ENCODE peak calls at places on chromosomes 16 and 17, in six cellular contexts. One of them, this sample, is unnamed.

GRCh38 chr17:45578516-45579455 is 88.3 kb upstream of the PLEKHM1 start:
- DNase-seq in NB4: peak; percentile 25
- DNase-seq in mesothelial cell of epicardium: no peak
- DNase-seq in CD8-positive, alpha-beta T cell: no peak
- DNase-seq in mucosa of descending colon: no peak
- DNase-seq in right atrium auricular region: no peak
- DNase-seq in this sample: no peak

GRCh38 chr17:63932008-63932561 is at the start of gene CD79B:
- DNase-seq in right atrium auricular region: no peak
- DNase-seq in NB4: peak; percentile 80
- DNase-seq in mucosa of descending colon: peak; percentile 81
- DNase-seq in mesothelial cell of epicardium: no peak
- DNase-seq in CD8-positive, alpha-beta T cell: peak; percentile 31
- DNase-seq in this sample: peak; percentile 90

GRCh38 chr16:11542069-11542775 is 44.5 kb downstream of the LITAF start:
- DNase-seq in mucosa of descending colon: no peak
- DNase-seq in NB4: no peak
- DNase-seq in CD8-positive, alpha-beta T cell: no peak
- DNase-seq in right atrium auricular region: no peak
- DNase-seq in mesothelial cell of epicardium: no peak
- DNase-seq in this sample: no peak

GRCh38 chr16:566475-567361 is at the start of gene NHLRC4:
- DNase-seq in CD8-positive, alpha-beta T cell: no peak
- DNase-seq in mesothelial cell of epicardium: no peak
- DNase-seq in right atrium auricular region: peak; percentile 83
- DNase-seq in mucosa of descending colon: peak; percentile 81
- DNase-seq in NB4: peak; percentile 87
- DNase-seq in this sample: peak; percentile 40

GRCh38 chr17:32569171-32570080 is 82.6 kb downstream of the CDK5R1 start:
- DNase-seq in right atrium auricular region: no peak
- DNase-seq in NB4: no peak
- DNase-seq in mucosa of descending colon: no peak
- DNase-seq in CD8-positive, alpha-beta T cell: no peak
- DNase-seq in mesothelial cell of epicardium: no peak
- DNase-seq in this sample: no peak

GRCh38 chr17:72988451-72988850 is 104.0 kb downstream of the SLC39A11 start:
- DNase-seq in right atrium auricular region: no peak
- DNase-seq in mesothelial cell of epicardium: no peak
- DNase-seq in mucosa of descending colon: no peak
- DNase-seq in NB4: no peak
- DNase-seq in CD8-positive, alpha-beta T cell: no peak
- DNase-seq in this sample: no peak

GRCh38 chr17:38464251-38464722 is 36.0 kb downstream of the ARHGAP23 start:
- DNase-seq in mucosa of descending colon: no peak
- DNase-seq in CD8-positive, alpha-beta T cell: no peak
- DNase-seq in mesothelial cell of epicardium: no peak
- DNase-seq in right atrium auricular region: no peak
- DNase-seq in NB4: no peak
- DNase-seq in this sample: no peak

GRCh38 chr16:48392407-48392806 is 7.2 kb upstream of the SIAH1 start:
- DNase-seq in CD8-positive, alpha-beta T cell: no peak
- DNase-seq in mesothelial cell of epicardium: no peak
- DNase-seq in NB4: no peak
- DNase-seq in mucosa of descending colon: no peak
- DNase-seq in right atrium auricular region: no peak
- DNase-seq in this sample: no peak

GRCh38 chr16:57720142-57720575 is 15.4 kb upstream of the KATNB1 start:
- DNase-seq in CD8-positive, alpha-beta T cell: peak; percentile 41
- DNase-seq in NB4: peak; percentile 85
- DNase-seq in right atrium auricular region: no peak
- DNase-seq in mucosa of descending colon: no peak
- DNase-seq in mesothelial cell of epicardium: no peak
- DNase-seq in this sample: no peak

GRCh38 chr17:59791603-59792457 is 84.4 kb downstream of the VMP1 start:
- DNase-seq in mesothelial cell of epicardium: no peak
- DNase-seq in right atrium auricular region: no peak
- DNase-seq in CD8-positive, alpha-beta T cell: no peak
- DNase-seq in mucosa of descending colon: no peak
- DNase-seq in NB4: no peak
- DNase-seq in this sample: no peak

GRCh38 chr16:54526087-54526486 is 239.5 kb upstream of the IRX3 start:
- DNase-seq in mesothelial cell of epicardium: no peak
- DNase-seq in mucosa of descending colon: no peak
- DNase-seq in CD8-positive, alpha-beta T cell: no peak
- DNase-seq in NB4: no peak
- DNase-seq in right atrium auricular region: no peak
- DNase-seq in this sample: no peak

GRCh38 chr16:69618721-69619120 is 53.0 kb downstream of the NFAT5 start:
- DNase-seq in mesothelial cell of epicardium: no peak
- DNase-seq in NB4: no peak
- DNase-seq in CD8-positive, alpha-beta T cell: no peak
- DNase-seq in right atrium auricular region: no peak
- DNase-seq in mucosa of descending colon: no peak
- DNase-seq in this sample: no peak

GRCh38 chr17:5194346-5194745 is 2.7 kb upstream of the ZNF594 start:
- DNase-seq in NB4: no peak
- DNase-seq in mucosa of descending colon: no peak
- DNase-seq in CD8-positive, alpha-beta T cell: no peak
- DNase-seq in right atrium auricular region: no peak
- DNase-seq in mesothelial cell of epicardium: no peak
- DNase-seq in this sample: no peak

GRCh38 chr16:528111-529011 is 849 bp downstream of the CAPN15 start:
- DNase-seq in mucosa of descending colon: peak; percentile 80
- DNase-seq in CD8-positive, alpha-beta T cell: no peak
- DNase-seq in right atrium auricular region: peak; percentile 67
- DNase-seq in NB4: peak; percentile 86
- DNase-seq in mesothelial cell of epicardium: peak; percentile 53
- DNase-seq in this sample: peak; percentile 35

GRCh38 chr17:80981062-80981902 is 10.4 kb upstream of the CHMP6 start:
- DNase-seq in right atrium auricular region: no peak
- DNase-seq in mesothelial cell of epicardium: peak; percentile 75
- DNase-seq in CD8-positive, alpha-beta T cell: no peak
- DNase-seq in mucosa of descending colon: peak; percentile 45
- DNase-seq in NB4: no peak
- DNase-seq in this sample: peak; percentile 61

GRCh38 chr16:57999366-57999970 is 1.0 kb downstream of the ZNF319 start:
- DNase-seq in mesothelial cell of epicardium: no peak
- DNase-seq in NB4: peak; percentile 82
- DNase-seq in mucosa of descending colon: no peak
- DNase-seq in CD8-positive, alpha-beta T cell: peak; percentile 41
- DNase-seq in right atrium auricular region: no peak
- DNase-seq in this sample: no peak

GRCh38 chr17:7834554-7834890 is 505 bp downstream of the KDM6B start:
- DNase-seq in CD8-positive, alpha-beta T cell: peak; percentile 72
- DNase-seq in mucosa of descending colon: peak; percentile 90
- DNase-seq in right atrium auricular region: no peak
- DNase-seq in NB4: no peak
- DNase-seq in mesothelial cell of epicardium: no peak
- DNase-seq in this sample: no peak

GRCh38 chr17:7833795-7834553 is at the start of gene KDM6B:
- DNase-seq in CD8-positive, alpha-beta T cell: peak; percentile 90
- DNase-seq in NB4: peak; percentile 85
- DNase-seq in mesothelial cell of epicardium: peak; percentile 90
- DNase-seq in right atrium auricular region: peak; percentile 96
- DNase-seq in mucosa of descending colon: peak; percentile 97
- DNase-seq in this sample: peak; percentile 88

GRCh38 chr17:7835818-7836595 is 2.0 kb downstream of the KDM6B start:
- DNase-seq in NB4: peak; percentile 64
- DNase-seq in mesothelial cell of epicardium: peak; percentile 68
- DNase-seq in CD8-positive, alpha-beta T cell: peak; percentile 62
- DNase-seq in right atrium auricular region: no peak
- DNase-seq in mucosa of descending colon: peak; percentile 86
- DNase-seq in this sample: no peak

GRCh38 chr17:7836596-7837374 is 2.8 kb downstream of the KDM6B start:
- DNase-seq in CD8-positive, alpha-beta T cell: peak; percentile 70
- DNase-seq in mesothelial cell of epicardium: peak; percentile 77
- DNase-seq in right atrium auricular region: peak; percentile 95
- DNase-seq in NB4: peak; percentile 85
- DNase-seq in mucosa of descending colon: peak; percentile 96
- DNase-seq in this sample: no peak

DNA sequence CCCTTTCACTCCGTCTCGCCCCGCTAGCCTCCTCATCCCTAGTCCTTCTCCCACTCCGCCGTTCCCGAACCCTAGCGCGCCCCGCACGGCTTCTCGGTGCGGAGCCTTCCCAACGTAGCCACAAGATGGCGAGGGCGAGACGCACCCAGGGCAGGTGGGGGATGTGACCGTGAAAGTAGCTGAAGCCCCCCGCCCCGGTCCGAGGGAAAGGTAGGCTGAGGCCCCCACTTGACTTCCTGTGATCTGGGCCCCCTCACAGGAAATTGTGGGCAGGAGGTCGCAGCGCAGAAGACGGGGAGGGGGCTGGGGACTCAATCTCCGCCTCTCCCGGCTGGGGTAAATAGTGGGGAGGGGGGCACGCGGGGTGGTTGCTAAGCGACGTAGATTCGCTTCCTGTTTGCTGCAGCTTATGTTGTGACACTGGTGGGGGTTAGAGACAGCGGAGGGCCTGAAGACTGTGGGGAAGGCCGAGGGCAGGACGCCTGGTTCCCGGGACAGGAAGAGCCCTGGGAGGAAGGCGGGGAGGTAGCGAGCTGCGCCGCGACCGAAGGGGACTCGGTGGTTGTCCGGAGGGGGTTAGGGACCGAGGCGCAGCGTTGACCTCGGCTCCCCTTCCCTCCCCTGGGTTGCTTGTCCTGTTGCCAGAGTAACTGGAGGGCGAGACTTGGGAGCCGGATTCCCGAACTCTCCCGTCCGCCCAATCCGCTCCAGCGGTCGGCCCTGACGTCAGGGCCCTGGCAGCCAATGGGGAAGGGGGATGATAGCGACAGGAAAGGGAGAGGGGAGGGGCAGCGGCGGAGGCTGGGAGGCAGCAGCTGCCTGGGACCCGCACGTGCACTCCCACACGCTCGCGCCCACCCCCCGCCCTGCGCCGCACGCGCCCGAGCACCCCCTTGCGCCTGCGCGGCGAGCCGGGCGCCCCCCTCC is 1.1 kb downstream of the KDM6B start:
- DNase-seq in right atrium auricular region: peak; percentile 98
- DNase-seq in mucosa of descending colon: peak; percentile 98
- DNase-seq in NB4: peak; percentile 96
- DNase-seq in CD8-positive, alpha-beta T cell: peak; percentile 96
- DNase-seq in mesothelial cell of epicardium: peak; percentile 91
- DNase-seq in this sample: peak; percentile 79
- TF ChIP-seq CTCF in right atrium auricular region: peak; percentile 95
- TF ChIP-seq CTCF in mucosa of descending colon: peak; percentile 84
- TF ChIP-seq CTCF in NB4: peak; percentile 47
- TF ChIP-seq CTCF in CD8-positive, alpha-beta T cell: peak; percentile 69
- TF ChIP-seq CTCF in mesothelial cell of epicardium: peak; percentile 68
- TF ChIP-seq CTCF in this sample: no peak

GRCh38 chr16:50472472-50472871 is 75.7 kb upstream of the NKD1 start:
- DNase-seq in right atrium auricular region: no peak
- DNase-seq in CD8-positive, alpha-beta T cell: no peak
- DNase-seq in NB4: no peak
- DNase-seq in mesothelial cell of epicardium: no peak
- DNase-seq in mucosa of descending colon: no peak
- DNase-seq in this sample: no peak

GRCh38 chr16:50470687-50471086 is 77.5 kb upstream of the NKD1 start:
- DNase-seq in right atrium auricular region: no peak
- DNase-seq in NB4: no peak
- DNase-seq in mesothelial cell of epicardium: no peak
- DNase-seq in mucosa of descending colon: no peak
- DNase-seq in CD8-positive, alpha-beta T cell: no peak
- DNase-seq in this sample: no peak

GRCh38 chr16:50475170-50475569 is 73.0 kb upstream of the NKD1 start:
- DNase-seq in right atrium auricular region: no peak
- DNase-seq in CD8-positive, alpha-beta T cell: no peak
- DNase-seq in NB4: no peak
- DNase-seq in mucosa of descending colon: no peak
- DNase-seq in mesothelial cell of epicardium: no peak
- DNase-seq in this sample: no peak

GRCh38 chr16:50474138-50474537 is 74.1 kb upstream of the NKD1 start:
- DNase-seq in CD8-positive, alpha-beta T cell: no peak
- DNase-seq in right atrium auricular region: no peak
- DNase-seq in mucosa of descending colon: no peak
- DNase-seq in mesothelial cell of epicardium: no peak
- DNase-seq in NB4: no peak
- DNase-seq in this sample: no peak

DNA sequence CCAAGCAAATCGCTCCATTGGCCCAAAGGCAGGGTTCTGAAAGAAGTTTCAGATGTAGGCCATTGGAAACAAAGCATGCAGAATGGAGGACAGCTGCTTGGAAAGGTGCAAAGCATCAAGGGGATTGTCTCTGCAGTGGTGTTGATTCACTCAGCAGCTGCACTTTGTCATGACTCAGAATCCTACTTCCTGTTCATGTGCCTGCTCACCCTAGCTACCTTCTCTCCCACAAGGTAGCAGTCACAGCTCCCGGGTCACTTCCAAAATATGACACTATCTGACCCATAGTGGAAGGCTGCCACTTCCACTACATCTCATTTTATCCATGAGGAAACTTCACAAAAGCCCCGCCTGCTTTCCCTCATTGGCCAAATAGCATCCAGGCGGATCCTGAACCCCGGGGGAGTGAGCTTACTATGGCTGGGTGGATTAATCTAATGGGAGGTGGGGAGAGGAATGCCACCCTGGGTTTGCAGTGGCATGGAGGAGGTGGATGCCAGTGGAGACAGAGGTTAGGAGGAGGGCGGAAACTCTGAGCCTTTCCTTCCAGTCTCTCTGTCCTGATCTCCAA is 74.7 kb upstream of the NKD1 start:
- DNase-seq in CD8-positive, alpha-beta T cell: no peak
- DNase-seq in NB4: peak; percentile 59
- DNase-seq in mucosa of descending colon: no peak
- DNase-seq in right atrium auricular region: no peak
- DNase-seq in mesothelial cell of epicardium: no peak
- DNase-seq in this sample: no peak
- TF ChIP-seq CTCF in CD8-positive, alpha-beta T cell: no peak
- TF ChIP-seq CTCF in NB4: no peak
- TF ChIP-seq CTCF in mucosa of descending colon: no peak
- TF ChIP-seq CTCF in right atrium auricular region: no peak
- TF ChIP-seq CTCF in mesothelial cell of epicardium: no peak
- TF ChIP-seq CTCF in this sample: no peak

GRCh38 chr17:75849724-75850123 is 5.4 kb downstream of the WBP2 start:
- DNase-seq in CD8-positive, alpha-beta T cell: no peak
- DNase-seq in mucosa of descending colon: no peak
- DNase-seq in right atrium auricular region: no peak
- DNase-seq in NB4: no peak
- DNase-seq in mesothelial cell of epicardium: no peak
- DNase-seq in this sample: no peak
- TF ChIP-seq CTCF in CD8-positive, alpha-beta T cell: no peak
- TF ChIP-seq CTCF in mucosa of descending colon: no peak
- TF ChIP-seq CTCF in right atrium auricular region: no peak
- TF ChIP-seq CTCF in NB4: no peak
- TF ChIP-seq CTCF in mesothelial cell of epicardium: no peak
- TF ChIP-seq CTCF in this sample: no peak

GRCh38 chr17:44069974-44070454 is 521 bp upstream of the G6PC3 start:
- DNase-seq in mesothelial cell of epicardium: peak; percentile 46
- DNase-seq in mucosa of descending colon: no peak
- DNase-seq in NB4: peak; percentile 74
- DNase-seq in CD8-positive, alpha-beta T cell: no peak
- DNase-seq in right atrium auricular region: no peak
- DNase-seq in this sample: no peak
- TF ChIP-seq CTCF in mesothelial cell of epicardium: no peak
- TF ChIP-seq CTCF in mucosa of descending colon: no peak
- TF ChIP-seq CTCF in NB4: no peak
- TF ChIP-seq CTCF in CD8-positive, alpha-beta T cell: no peak
- TF ChIP-seq CTCF in right atrium auricular region: no peak
- TF ChIP-seq CTCF in this sample: no peak

This sample was measured in activated B cell treated with CpG ODN at 0.5 μM for 24 hours.